ENCODE peak calls at places on chromosomes 16 and 17, in five cellular contexts. R is endothelial cell of umbilical vein, V is fibroblast of lung, C is neuronal stem cell, D is HepG2. P is an unnamed sample.

GRCh38 chr17:44736551-44737240 is 22.1 kb upstream of the ADAM11 start:
- DNase-seq in R (peak; percentile 13), C (no peak), D (no peak), V (no peak), P (no peak)

GRCh38 chr16:19294156-19294649 is 8.7 kb downstream of the CLEC19A start:
- DNase-seq in C (no peak), V (no peak), D (no peak), R (no peak), P (no peak)

GRCh38 chr16:73204359-73205152 is 156.6 kb upstream of the ZFHX3 start:
- DNase-seq in D (no peak), V (no peak), R (no peak), C (no peak), P (no peak)

GRCh38 chr17:18038149-18038850 is 668 bp downstream of the ATPAF2 start:
- DNase-seq in D (no peak), V (no peak), R (peak; percentile 12), C (no peak), P (no peak)

GRCh38 chr17:8997994-8998628 is 23.2 kb upstream of the NTN1 start:
- DNase-seq in R (peak; percentile 52), D (peak; percentile 41), C (peak; percentile 56), V (peak; percentile 42), P (peak; percentile 65)

GRCh38 chr17:64323774-64324173 is 60.7 kb upstream of the TEX2 start:
- DNase-seq in V (no peak), R (no peak), D (no peak), C (no peak), P (no peak)

GRCh38 chr17:51611585-51611984 is 351.2 kb downstream of the UTP18 start:
- DNase-seq in D (no peak), V (no peak), R (no peak), C (no peak), P (no peak)

GRCh38 chr17:9192010-9192409 is 170.7 kb downstream of the NTN1 start:
- DNase-seq in C (no peak), R (no peak), D (no peak), V (peak; percentile 48), P (no peak)

GRCh38 chr17:44581868-44582267 is 24.6 kb downstream of the FZD2 start:
- DNase-seq in C (no peak), D (no peak), V (no peak), R (peak; percentile 34), P (peak; percentile 60)

GRCh38 chr17:63450551-63450950 is 4.4 kb upstream of the CYB561 start:
- DNase-seq in R (peak; percentile 92), C (no peak), V (peak; percentile 27), D (no peak), P (peak; percentile 71)

GRCh38 chr17:19727466-19728113 is 11.2 kb upstream of the SLC47A2 start:
- DNase-seq in R (peak; percentile 67), V (peak; percentile 40), C (no peak), D (no peak), P (no peak)

GRCh38 chr17:59825533-59826316 is 67.0 kb downstream of the TUBD1 start:
- DNase-seq in R (peak; percentile 48), C (no peak), D (no peak), V (peak; percentile 91), P (peak; percentile 57)

GRCh38 chr17:55264273-55264639 is 504 bp upstream of the HLF start:
- DNase-seq in R (no peak), V (no peak), D (no peak), C (no peak), P (no peak)

GRCh38 chr16:11253009-11253994 is 2.7 kb downstream of the SOCS1 start:
- DNase-seq in R (no peak), C (no peak), D (no peak), V (peak; percentile 68), P (no peak)

GRCh38 chr16:24748242-24748641 is 18.8 kb downstream of the TNRC6A start:
- DNase-seq in D (no peak), V (peak; percentile 96), C (no peak), R (peak; percentile 90), P (peak; percentile 80)

GRCh38 chr17:44636562-44636961 is 19.7 kb upstream of the MEIOC start:
- DNase-seq in R (peak; percentile 60), D (peak; percentile 16), V (peak; percentile 41), C (no peak), P (peak; percentile 68)

GRCh38 chr17:1043601-1044251 is 46.8 kb downstream of the TIMM22 start:
- DNase-seq in R (peak; percentile 96), V (no peak), C (no peak), D (no peak), P (no peak)

GRCh38 chr17:54967621-54968258 is 714 bp downstream of the COX11 start:
- DNase-seq in D (peak; percentile 83), C (no peak), R (no peak), V (peak; percentile 59), P (peak; percentile 56)

GRCh38 chr16:80667925-80668324 is 127.1 kb downstream of the DYNLRB2 start:
- DNase-seq in C (no peak), D (no peak), R (no peak), V (no peak), P (no peak)

GRCh38 chr16:20897897-20898296 is 2.3 kb downstream of the DCUN1D3 start:
- DNase-seq in R (no peak), C (no peak), V (peak; percentile 53), D (no peak), P (no peak)

GRCh38 chr16:10121496-10121895 is 60.7 kb downstream of the GRIN2A start:
- DNase-seq in R (no peak), C (no peak), D (no peak), V (peak; percentile 95), P (peak; percentile 85)

GRCh38 chr16:46908540-46909372 is 24.6 kb downstream of the GPT2 start:
- DNase-seq in C (peak; percentile 80), D (peak; percentile 71), V (peak; percentile 50), R (peak; percentile 66), P (peak; percentile 64)

GRCh38 chr17:77829871-77830799 is 128.4 kb upstream of the TNRC6C start:
- DNase-seq in D (no peak), C (no peak), V (peak; percentile 86), R (peak; percentile 77), P (peak; percentile 53)

GRCh38 chr17:31092475-31093064 is 2.2 kb upstream of the NF1 start:
- DNase-seq in R (no peak), V (no peak), C (no peak), D (no peak), P (no peak)

GRCh38 chr16:14193316-14193871 is 122.3 kb downstream of the MRTFB start:
- DNase-seq in C (no peak), V (no peak), D (no peak), R (no peak), P (no peak)

GRCh38 chr16:1540556-1540855 is 7.0 kb downstream of the TMEM204 start:
- DNase-seq in V (no peak), R (no peak), D (no peak), C (no peak), P (no peak)

GRCh38 chr17:3602499-3602898 is 6.7 kb downstream of the TRPV1 start:
- DNase-seq in R (no peak), C (no peak), V (peak; percentile 8), D (peak; percentile 44), P (no peak)

GRCh38 chr16:2054543-2055245 is 6.9 kb downstream of the TSC2 start:
- DNase-seq in D (no peak), C (no peak), V (no peak), R (no peak), P (no peak)

GRCh38 chr17:8164815-8165131 is 2.0 kb upstream of the VAMP2 start:
- DNase-seq in C (no peak), R (no peak), V (no peak), D (no peak), P (no peak)

GRCh38 chr16:4193920-4194319 is 48.0 kb downstream of the SRL start:
- DNase-seq in C (no peak), D (no peak), V (no peak), R (no peak), P (no peak)

GRCh38 chr16:76280421-76280820 is 3.2 kb downstream of the CNTNAP4 start:
- DNase-seq in D (no peak), R (no peak), C (no peak), V (no peak), P (no peak)

GRCh38 chr17:28367641-28368305 is 2.3 kb downstream of the VTN start:
- DNase-seq in R (no peak), C (no peak), V (no peak), D (no peak), P (no peak)

GRCh38 chr17:53454337-53454736 is 368.4 kb upstream of the KIF2B start:
- DNase-seq in R (no peak), V (no peak), D (no peak), C (no peak), P (no peak)

GRCh38 chr17:64940055-64940454 is 20.8 kb upstream of the LRRC37A3 start:
- DNase-seq in D (no peak), R (no peak), V (no peak), C (no peak), P (peak; percentile 61)

GRCh38 chr16:79599837-79600635 is 501 bp downstream of the MAF start:
- DNase-seq in V (peak; percentile 67), D (no peak), C (peak; percentile 77), R (no peak), P (no peak)

GRCh38 chr16:86432048-86432447 is 78.3 kb upstream of the FOXF1 start:
- DNase-seq in R (no peak), C (no peak), D (no peak), V (no peak), P (no peak)

GRCh38 chr17:29674270-29674669 is 51.6 kb upstream of the CORO6 start:
- DNase-seq in C (no peak), V (no peak), D (no peak), R (peak; percentile 44), P (no peak)
- H3K9ac ChIP-seq in C (no peak overlapping the region), V (no peak overlapping the region), D (no peak overlapping the region), R (no peak overlapping the region), P (no peak overlapping the region)

GRCh38 chr16:57748596-57748995 is 13.0 kb downstream of the KATNB1 start:
- DNase-seq in V (no peak), C (no peak), R (no peak), D (no peak), P (no peak)
- H3K4me1 ChIP-seq in V (no peaks in the 10 kb centered on the region), C (no peaks in the 10 kb centered on the region), R (no peaks in the 10 kb centered on the region), D (no peaks in the 10 kb centered on the region), P (no peaks in the 10 kb centered on the region)

GRCh38 chr17:80890551-80890930 is 101.1 kb upstream of the CHMP6 start:
- DNase-seq in C (no peak), D (no peak), V (no peak), R (no peak), P (no peak)
- H3K9ac ChIP-seq in C (no peak overlapping the region), D (no peak overlapping the region), V (no peak overlapping the region), R (peak overlapping the region; percentile 0), P (no peak overlapping the region)

GRCh38 chr17:79932907-79933306 is 93.7 kb upstream of the CBX4 start:
- DNase-seq in C (no peak), D (no peak), R (no peak), V (no peak), P (no peak)

GRCh38 chr17:79933863-79934652 is 94.8 kb upstream of the CBX4 start:
- DNase-seq in C (no peak), D (no peak), V (peak; percentile 10), R (peak; percentile 68), P (peak; percentile 73)

GRCh38 chr17:79935845-79936470 is 96.7 kb upstream of the CBX4 start:
- DNase-seq in V (no peak), R (no peak), D (no peak), C (no peak), P (no peak)

GRCh38 chr17:79935197-79935844 is 96.1 kb upstream of the CBX4 start:
- DNase-seq in C (no peak), R (no peak), D (no peak), V (no peak), P (no peak)

GRCh38 chr17:79934653-79934970 is 95.4 kb upstream of the CBX4 start:
- DNase-seq in D (no peak), C (no peak), V (no peak), R (no peak), P (no peak)
- H3K4me1 ChIP-seq in D (peaks cover 82% of the 10 kb centered on the region), C (peaks cover 9% of the 10 kb centered on the region), V (no peaks in the 10 kb centered on the region), R (peaks cover 12% of the 10 kb centered on the region), P (peaks cover 15% of the 10 kb centered on the region)